ENCODE peak calls at places on chromosomes 13 and 19, in four cellular contexts. J is K562, M is HL-60, D is GM12878. N is an unnamed sample.

GRCh38 chr19:45874620-45874966 is 10.5 kb downstream of the FOXA3 start:
- DNase-seq in D (no peak), J (no peak), M (no peak), N (no peak)

GRCh38 chr13:112674412-112675383 is 15.1 kb upstream of the ATP11A start:
- DNase-seq in M (no peak), D (no peak), J (no peak), N (no peak)

GRCh38 chr19:41443813-41444455 is 978 bp downstream of the ERICH4 start:
- DNase-seq in D (no peak), M (no peak), J (peak; percentile 13), N (no peak)

GRCh38 chr19:21749090-21749489 is 18.3 kb downstream of the ZNF100 start:
- DNase-seq in D (no peak), M (no peak), J (no peak), N (no peak)

GRCh38 chr13:39044536-39044935 is 6.3 kb downstream of the NHLRC3 start:
- DNase-seq in M (no peak), D (no peak), J (no peak), N (no peak)

GRCh38 chr13:113862191-113862765 is 1.6 kb downstream of the GAS6 start:
- DNase-seq in M (no peak), D (no peak), J (no peak), N (no peak)

GRCh38 chr19:29683009-29683408 is 17.7 kb downstream of the PLEKHF1 start:
- DNase-seq in J (no peak), D (no peak), M (no peak), N (no peak)

GRCh38 chr19:23800281-23800680 is 41.6 kb upstream of the ZNF681 start:
- DNase-seq in M (no peak), J (no peak), D (no peak), N (no peak)

GRCh38 chr13:41384749-41385503 is 72.4 kb upstream of the RGCC start:
- DNase-seq in D (no peak), J (no peak), M (no peak), N (no peak)

GRCh38 chr19:17469092-17469370 is 1.3 kb upstream of the SLC27A1 start:
- DNase-seq in J (no peak), D (no peak), M (no peak), N (no peak)

GRCh38 chr19:12156254-12157058 is at the start of gene ZNF625:
- DNase-seq in J (no peak), M (no peak), D (peak; percentile 39), N (peak; percentile 72)

GRCh38 chr13:22883961-22884360 is 296.8 kb upstream of the SGCG start:
- DNase-seq in J (no peak), M (no peak), D (no peak), N (no peak)

GRCh38 chr19:51742736-51743288 is 8.9 kb downstream of the FPR1 start:
- DNase-seq in D (no peak), J (no peak), M (no peak), N (no peak)

GRCh38 chr19:13342672-13343071 is 163.6 kb downstream of the CACNA1A start:
- DNase-seq in M (no peak), D (no peak), J (no peak), N (no peak)

GRCh38 chr19:13339869-13340268 is 166.4 kb downstream of the CACNA1A start:
- DNase-seq in D (no peak), J (no peak), M (no peak), N (no peak)

GRCh38 chr19:13347351-13347750 is 158.9 kb downstream of the CACNA1A start:
- DNase-seq in M (no peak), D (no peak), J (no peak), N (no peak)

DNA sequence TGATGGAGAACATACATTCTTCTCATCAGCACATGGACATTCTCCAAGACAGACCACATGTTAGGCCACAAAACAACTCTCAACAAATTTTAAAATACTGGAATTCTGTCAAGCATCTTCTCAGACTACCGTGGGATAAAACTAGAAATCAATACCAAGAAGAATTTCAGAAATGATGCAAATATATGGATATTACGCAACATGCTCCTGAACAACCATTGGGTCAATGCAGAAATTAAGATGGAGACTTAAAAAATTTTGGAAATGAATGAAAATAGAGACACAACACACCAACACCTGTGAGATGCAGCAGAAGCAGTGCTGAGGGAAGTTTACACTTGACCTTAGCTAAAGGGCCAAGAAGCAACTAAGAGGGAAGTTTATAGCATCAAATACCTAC is 162.8 kb downstream of the CACNA1A start:
- DNase-seq in M (no peak), D (no peak), J (no peak), N (no peak)
- TF ChIP-seq SPI1 in M (no peak), D (no peak), J (no peak), N (no peak)

GRCh38 chr19:58024661-58025060 is 9.2 kb upstream of the ZSCAN1 start:
- DNase-seq in M (no peak), D (no peak), J (no peak), N (no peak)

GRCh38 chr19:58020129-58020528 is 13.7 kb upstream of the ZSCAN1 start:
- DNase-seq in M (no peak), J (no peak), D (no peak), N (no peak)

GRCh38 chr19:58021541-58022282 is 12.1 kb upstream of the ZSCAN1 start:
- DNase-seq in M (no peak), D (no peak), J (peak; percentile 59), N (no peak)

GRCh38 chr19:58022283-58022660 is 11.6 kb upstream of the ZSCAN1 start:
- DNase-seq in D (no peak), J (no peak), M (no peak), N (no peak)

GRCh38 chr19:58020985-58021384 is 12.8 kb upstream of the ZSCAN1 start:
- DNase-seq in M (no peak), D (no peak), J (no peak), N (no peak)
- TF ChIP-seq SPI1 in M (no peak), D (no peak), J (no peak), N (no peak)

GRCh38 chr13:35160921-35161320 is 218.9 kb downstream of the NBEA start:
- DNase-seq in J (no peak), D (no peak), M (no peak), N (no peak)

GRCh38 chr13:35159041-35159440 is 217.0 kb downstream of the NBEA start:
- DNase-seq in D (no peak), M (no peak), J (no peak), N (no peak)

GRCh38 chr13:35162420-35162819 is 220.3 kb downstream of the NBEA start:
- DNase-seq in D (no peak), J (no peak), M (no peak), N (no peak)

DNA sequence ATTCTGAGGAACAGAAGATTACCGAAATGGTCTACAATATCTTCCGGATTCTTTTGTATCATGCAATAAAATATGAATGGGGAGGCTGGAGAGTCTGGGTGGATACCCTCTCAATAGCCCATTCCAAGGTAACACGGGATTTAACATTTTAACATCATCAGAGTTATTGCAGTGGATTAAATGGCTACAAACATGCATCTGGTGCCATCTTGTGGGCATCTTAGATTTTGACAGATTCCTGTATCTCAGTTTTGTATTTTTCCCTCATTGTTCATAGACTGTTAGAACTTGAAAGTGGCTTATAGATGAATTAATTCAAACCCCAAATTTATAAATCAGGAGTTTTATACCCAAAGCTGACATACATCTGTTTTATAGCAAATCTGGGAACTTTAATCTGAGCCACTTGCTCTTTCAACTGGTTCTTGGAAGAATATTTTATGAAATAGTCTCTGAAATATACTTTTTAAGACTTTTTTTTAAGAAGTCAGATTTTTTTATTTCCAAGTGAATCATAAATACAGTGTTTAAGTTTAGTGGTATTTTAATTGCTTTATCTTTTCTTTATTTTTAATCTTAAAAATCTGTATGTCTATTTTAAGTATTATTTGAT is 215.2 kb downstream of the NBEA start:
- DNase-seq in D (peak; percentile 33), J (peak; percentile 4), M (peak; percentile 2), N (no peak)
- TF ChIP-seq SPI1 in D (no peak), J (no peak), M (no peak), N (no peak)

GRCh38 chr19:9869008-9869617 is 34.0 kb downstream of the PIN1 start:
- DNase-seq in M (no peak), D (no peak), J (no peak), N (no peak)
- TF ChIP-seq SPI1 in M (no peak), D (no peak), J (no peak), N (no peak)

DNA sequence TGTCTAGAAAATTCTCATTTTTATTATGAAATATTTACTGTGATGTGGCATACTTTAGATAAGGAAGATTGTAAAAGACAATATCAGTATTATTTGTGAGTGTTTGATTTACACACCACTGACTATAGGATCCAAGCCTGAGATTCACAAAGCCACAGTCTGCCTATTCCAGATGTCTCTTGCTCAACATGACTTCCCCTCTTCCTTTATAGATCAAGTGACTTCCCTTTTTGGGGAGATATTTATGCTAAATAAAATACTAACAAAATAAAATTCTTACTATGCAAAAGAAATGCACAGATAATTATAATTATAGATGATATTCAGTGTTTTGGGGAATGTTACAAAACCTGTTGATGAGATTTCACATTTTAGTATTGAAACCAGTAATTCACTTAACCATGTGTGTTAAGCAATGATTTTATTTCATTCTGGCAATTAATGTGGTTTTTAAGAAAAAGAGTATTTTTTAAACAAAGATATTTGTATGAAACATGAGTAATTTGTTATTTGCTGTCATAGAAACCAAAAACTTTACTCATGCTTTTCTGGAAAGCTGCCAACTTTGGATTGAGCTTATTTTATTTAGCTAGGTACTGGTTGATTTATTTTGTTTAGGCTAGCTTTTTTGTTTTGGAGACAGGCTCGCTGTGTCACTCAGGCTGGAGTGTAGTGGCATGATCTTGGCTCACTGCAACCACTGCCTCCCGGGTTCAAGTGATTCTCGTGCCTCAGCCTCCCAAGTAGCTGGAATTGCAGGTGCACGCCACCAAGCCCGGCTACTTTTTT is 13.7 kb upstream of the GPR183 start:
- DNase-seq in M (peak; percentile 80), J (no peak), D (no peak), N (no peak)
- TF ChIP-seq SPI1 in M (peak; percentile 100), J (peak; percentile 74), D (peak; percentile 22), N (peak; percentile 36)

N was measured in GM12891.